ENCODE peak calls at places on chromosomes 16 and 17, in seven cellular contexts. C, B, G, U, T, S and D are unnamed samples.

GRCh38 chr16:87951550-87952538 is 610 bp downstream of the BANP start:
- DNase-seq in T (peak), C (no peak), G (no peak), B (peak), U (no peak), S (no peak), D (peak)

GRCh38 chr17:44602970-44603369 is 45.7 kb downstream of the FZD2 start:
- DNase-seq in S (no peak), G (no peak), T (no peak), U (no peak), B (no peak), C (no peak), D (no peak)

GRCh38 chr16:10114411-10114810 is 67.8 kb downstream of the GRIN2A start:
- DNase-seq in B (no peak), T (no peak), S (no peak), G (peak), C (no peak), U (no peak), D (no peak)

GRCh38 chr17:67258836-67259468 is 14.0 kb upstream of the HELZ start:
- DNase-seq in B (no peak), C (no peak), U (no peak), G (no peak), T (no peak), S (no peak), D (no peak)

GRCh38 chr17:81884520-81884919 is 6.9 kb downstream of the ALYREF start:
- DNase-seq in B (no peak), U (no peak), S (no peak), C (no peak), T (no peak), G (no peak), D (no peak)

GRCh38 chr16:85894266-85894665 is 4.7 kb upstream of the IRF8 start:
- DNase-seq in B (no peak), S (peak), G (peak), T (peak), C (no peak), U (no peak), D (no peak)

GRCh38 chr17:69506489-69506888 is 92.0 kb downstream of the MAP2K6 start:
- DNase-seq in T (peak), U (no peak), B (no peak), G (peak), S (no peak), C (no peak), D (no peak)

GRCh38 chr17:11899494-11899893 is 97.8 kb downstream of the ZNF18 start:
- DNase-seq in U (no peak), G (peak), B (no peak), C (no peak), T (no peak), S (no peak), D (no peak)

GRCh38 chr17:50708050-50709000 is 611 bp upstream of the ANKRD40 start:
- DNase-seq in B (peak), S (no peak), C (no peak), G (peak), U (no peak), T (peak), D (no peak)

GRCh38 chr17:29241015-29241963 is 5.4 kb upstream of the CRYBA1 start:
- DNase-seq in U (peak), S (peak), B (peak), G (peak), T (peak), C (peak), D (peak)
- H2AFZ ChIP-seq in U (peak), S (no peak), B (peak), G (peak), T (no peak), C (no peak), D (no peak)

GRCh38 chr16:74661064-74661463 is 5.6 kb downstream of the RFWD3 start:
- DNase-seq in T (no peak), G (no peak), B (no peak), C (no peak), S (no peak), U (no peak), D (no peak)

GRCh38 chr16:74667215-74667765 is 613 bp upstream of the RFWD3 start:
- DNase-seq in C (no peak), G (no peak), S (no peak), B (peak), T (peak), U (peak), D (peak)

GRCh38 chr16:74660383-74660782 is 6.3 kb downstream of the RFWD3 start:
- DNase-seq in B (no peak), G (no peak), C (no peak), U (no peak), T (no peak), S (no peak), D (no peak)

GRCh38 chr16:74666425-74667214 is at the start of gene RFWD3:
- DNase-seq in T (peak), B (peak), S (peak), C (peak), U (peak), G (peak), D (peak)

GRCh38 chr16:74666010-74666421 is 661 bp downstream of the RFWD3 start:
- DNase-seq in T (no peak), C (no peak), S (no peak), B (no peak), G (no peak), U (no peak), D (no peak)
- H2AFZ ChIP-seq in T (no peak), C (peak), S (no peak), B (no peak), G (peak), U (peak), D (peak)

DNA sequence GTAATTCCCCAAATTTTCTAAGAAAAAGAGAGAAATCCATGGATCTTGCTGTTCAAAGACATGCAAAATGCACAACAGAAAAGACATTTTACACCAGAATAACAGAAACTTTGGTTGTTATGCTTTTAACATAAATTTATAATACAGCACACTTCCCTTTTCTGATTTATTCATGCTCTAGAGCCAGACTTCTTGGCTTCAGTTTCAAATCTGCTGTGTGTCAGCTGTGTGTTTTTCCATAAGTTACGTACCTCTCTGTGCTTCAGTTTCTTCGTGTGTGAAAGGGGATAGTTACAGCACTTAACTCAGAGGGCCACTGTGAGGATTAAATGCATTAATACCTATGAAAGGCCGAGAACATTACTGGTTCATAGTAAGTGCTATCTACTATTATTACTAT is 6.8 kb upstream of the CCL3L1 start:
- DNase-seq in C (no peak), S (no peak), T (no peak), G (no peak), B (no peak), U (no peak), D (no peak)
- H2AFZ ChIP-seq in C (no peak), S (no peak), T (peak), G (no peak), B (no peak), U (no peak), D (no peak)

DNA sequence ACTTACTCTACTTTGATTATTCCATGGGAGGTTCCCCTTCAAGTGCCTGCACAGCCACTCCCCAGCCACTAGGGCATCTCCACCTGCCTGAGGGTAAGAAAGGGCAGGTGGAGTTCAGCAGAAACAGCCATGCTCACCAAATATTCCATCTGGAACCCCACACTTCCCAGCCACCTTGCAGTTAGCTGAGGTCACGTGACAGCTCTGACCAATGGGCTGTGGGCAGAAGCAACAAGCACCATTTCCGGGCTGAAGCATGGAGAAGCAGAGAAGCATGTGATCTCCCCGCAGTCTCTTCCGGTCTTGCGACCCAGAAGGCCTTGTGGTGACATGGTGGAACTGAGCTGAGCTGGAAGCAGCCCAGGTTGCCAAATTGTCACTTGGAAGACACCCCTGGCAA is 108.6 kb downstream of the CCT6B start:
- DNase-seq in G (no peak), U (no peak), S (peak), B (no peak), T (peak), C (no peak), D (no peak)
- H2AFZ ChIP-seq in G (no peak), U (no peak), S (no peak), B (no peak), T (peak), C (no peak), D (no peak)

GRCh38 chr17:79732246-79732645 is 1.5 kb downstream of the ENPP7 start:
- DNase-seq in C (no peak), T (no peak), U (no peak), S (no peak), B (no peak), G (no peak), D (no peak)
- H2AFZ ChIP-seq in C (no peak), T (peak), U (no peak), S (no peak), B (no peak), G (no peak), D (no peak)

GRCh38 chr17:17911003-17911613 is 61.1 kb downstream of the TOM1L2 start:
- DNase-seq in S (no peak), B (no peak), U (no peak), G (no peak), C (no peak), T (no peak), D (no peak)
- H2AFZ ChIP-seq in S (no peak), B (no peak), U (no peak), G (no peak), C (no peak), T (no peak), D (no peak)

DNA sequence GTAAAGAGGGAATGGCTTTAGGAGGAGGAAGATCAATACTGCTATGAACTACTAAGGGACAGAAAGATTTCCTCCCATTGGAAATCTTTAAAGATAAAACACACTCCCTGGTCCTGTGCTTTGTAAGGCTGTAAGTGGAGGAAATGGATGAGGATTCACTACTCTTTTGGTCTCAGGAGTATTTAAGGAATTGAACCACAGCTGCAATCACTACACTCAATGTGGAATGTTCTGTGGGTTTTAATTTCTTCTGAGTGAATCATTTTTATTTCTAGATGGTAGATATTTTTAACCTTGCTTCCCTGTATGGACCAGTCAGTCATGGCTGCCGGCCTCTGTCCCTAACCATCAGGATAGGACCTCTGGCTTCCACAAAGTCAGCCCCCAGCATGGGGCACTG is 65.6 kb downstream of the SDR42E1 start:
- DNase-seq in T (no peak), U (peak), G (no peak), B (no peak), C (no peak), S (no peak), D (no peak)
- H2AFZ ChIP-seq in T (no peak), U (peak), G (no peak), B (no peak), C (no peak), S (no peak), D (no peak)

GRCh38 chr16:61246592-61246991 is 789.6 kb downstream of the CDH8 start:
- DNase-seq in B (no peak), G (no peak), S (no peak), U (no peak), C (no peak), T (no peak), D (no peak)
- H2AFZ ChIP-seq in B (no peak), G (no peak), S (no peak), U (no peak), C (no peak), T (no peak), D (no peak)

GRCh38 chr16:77285676-77286075 is 86.5 kb downstream of the SYCE1L start:
- DNase-seq in S (no peak), G (no peak), U (no peak), C (no peak), T (no peak), B (no peak), D (no peak)

GRCh38 chr16:77277141-77277540 is 77.9 kb downstream of the SYCE1L start:
- DNase-seq in G (no peak), U (no peak), B (no peak), S (no peak), C (no peak), T (no peak), D (no peak)

GRCh38 chr16:77276686-77277085 is 77.5 kb downstream of the SYCE1L start:
- DNase-seq in S (no peak), B (peak), C (no peak), U (no peak), G (no peak), T (no peak), D (no peak)

GRCh38 chr16:77277571-77277970 is 78.4 kb downstream of the SYCE1L start:
- DNase-seq in C (no peak), S (no peak), T (no peak), B (no peak), G (no peak), U (no peak), D (no peak)

DNA sequence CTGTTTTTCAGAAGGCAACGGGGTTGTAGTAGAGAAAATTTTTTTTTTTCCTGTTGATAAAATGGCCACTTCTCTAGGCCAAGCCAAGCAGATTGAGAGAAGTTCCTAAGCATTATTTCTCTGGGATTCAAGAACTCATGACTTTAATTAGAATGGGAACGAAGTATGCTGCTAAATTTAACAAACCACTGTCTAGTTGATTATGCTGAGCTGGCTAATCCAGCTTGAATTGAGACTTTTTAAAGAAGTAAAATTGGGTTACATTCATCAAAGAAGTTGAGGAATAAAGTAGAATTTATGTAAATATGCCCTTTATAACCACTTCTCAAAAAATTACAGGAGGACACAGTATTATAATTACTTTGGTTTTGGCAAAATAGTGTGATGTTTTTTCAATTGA is 83.1 kb downstream of the SYCE1L start:
- DNase-seq in G (no peak), U (no peak), S (no peak), T (no peak), B (no peak), C (no peak), D (no peak)
- H2AFZ ChIP-seq in G (no peak), U (no peak), S (no peak), T (no peak), B (no peak), C (no peak), D (no peak)

DNA sequence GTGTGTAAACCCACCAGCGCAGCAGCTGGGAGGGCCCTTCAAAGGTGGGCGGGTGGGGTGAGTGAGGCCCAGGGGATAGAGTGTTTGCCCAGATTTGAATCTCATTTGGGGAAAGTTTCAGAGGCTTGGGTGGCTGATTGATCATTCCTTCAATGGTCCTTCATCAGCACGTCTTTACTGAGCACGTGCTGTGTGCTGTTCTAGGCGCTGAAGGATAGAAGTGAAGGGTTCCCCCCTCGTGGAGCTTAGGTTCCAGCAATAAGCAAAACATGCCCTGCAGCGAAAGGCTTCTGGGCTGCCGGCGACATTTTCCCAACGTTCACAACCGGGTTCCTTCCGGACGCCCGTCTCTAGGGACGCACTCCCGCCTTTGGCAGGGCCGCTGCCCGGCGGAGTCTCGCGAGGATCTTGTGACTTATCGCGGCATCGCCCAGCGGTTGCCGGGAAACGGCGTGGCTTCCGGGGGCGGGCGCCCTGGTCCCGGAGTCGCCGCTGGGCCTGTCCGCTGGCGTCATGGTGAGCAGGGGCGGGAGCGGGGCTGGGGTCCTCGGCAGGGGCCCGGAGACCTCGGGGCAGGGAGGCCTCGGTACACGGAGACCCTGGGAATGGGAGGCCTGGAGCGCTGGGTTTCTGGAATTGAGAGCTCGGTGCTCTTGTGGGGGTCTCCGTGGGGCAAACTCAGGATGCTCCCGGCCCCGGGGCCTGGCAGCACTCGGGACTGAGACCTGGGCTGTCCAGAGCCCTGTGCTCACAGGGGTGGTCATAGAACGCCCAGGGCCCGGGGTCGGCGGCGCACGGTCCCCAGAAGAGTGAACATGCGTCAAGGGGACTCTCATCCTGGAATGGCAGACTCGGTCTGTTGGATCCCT is 3.2 kb upstream of the DBNDD1 start:
- DNase-seq in S (peak), C (peak), B (peak), U (peak), T (peak), G (peak), D (peak)
- H2AFZ ChIP-seq in S (no peak), C (no peak), B (peak), U (peak), T (peak), G (peak), D (peak)